ENCODE peak calls at places on chromosomes 1 and 21, in seven cellular contexts. J is mesendoderm, H is H9, Y is neuronal stem cell, C is IMR-90, B is H1, R is trophoblast cell. D is an unnamed sample.

GRCh38 chr1:16173447-16174260 is 17.8 kb upstream of the EPHA2 start:
- DNase-seq in H (peak; percentile 54), R (peak; percentile 55), Y (no peak), C (peak; percentile 50), B (no peak), J (peak; percentile 83), D (peak; percentile 76)

GRCh38 chr1:41330588-41331545 is 30.4 kb upstream of the FOXO6 start:
- DNase-seq in R (no peak), Y (no peak), C (no peak), B (peak; percentile 43), J (peak; percentile 89), H (peak; percentile 89), D (peak; percentile 14)

GRCh38 chr1:42259739-42260064 is 75.3 kb downstream of the FOXJ3 start:
- DNase-seq in H (no peak), B (no peak), R (no peak), J (no peak), Y (no peak), C (peak; percentile 42), D (peak; percentile 56)

GRCh38 chr1:190494451-190494850 is 16.8 kb upstream of the BRINP3 start:
- DNase-seq in C (no peak), Y (no peak), R (peak; percentile 75), J (no peak), B (no peak), H (no peak), D (no peak)

GRCh38 chr1:215076312-215076711 is 6.2 kb upstream of the KCNK2 start:
- DNase-seq in C (peak; percentile 62), J (peak; percentile 84), R (peak; percentile 61), Y (no peak), B (no peak), H (peak; percentile 66), D (peak; percentile 29)

GRCh38 chr21:17854771-17855170 is 35.6 kb upstream of the C21orf91 start:
- DNase-seq in J (no peak), C (no peak), Y (no peak), R (peak; percentile 48), H (no peak), B (no peak), D (peak; percentile 13)

GRCh38 chr1:85144351-85144750 is 56.5 kb downstream of the SYDE2 start:
- DNase-seq in C (no peak), R (peak; percentile 50), B (no peak), Y (no peak), H (no peak), J (no peak), D (no peak)

GRCh38 chr1:26555550-26555981 is 26.0 kb downstream of the RPS6KA1 start:
- DNase-seq in B (no peak), J (no peak), H (no peak), R (no peak), C (no peak), Y (no peak), D (no peak)

GRCh38 chr1:61757945-61758344 is 15.7 kb downstream of the PATJ start:
- DNase-seq in Y (no peak), C (peak; percentile 63), J (peak; percentile 23), B (no peak), R (peak; percentile 93), H (no peak), D (no peak)

GRCh38 chr1:10459185-10459584 is 9.4 kb downstream of the CORT start:
- DNase-seq in B (no peak), Y (no peak), C (peak; percentile 80), J (peak; percentile 73), R (peak; percentile 56), H (no peak), D (peak; percentile 83)

GRCh38 chr1:227556288-227556687 is 7.1 kb upstream of the ZNF678 start:
- DNase-seq in Y (no peak), J (no peak), C (no peak), H (no peak), R (no peak), B (no peak), D (no peak)

GRCh38 chr21:28856588-28857250 is 136.0 kb downstream of the LTN1 start:
- DNase-seq in Y (peak; percentile 1), J (peak; percentile 34), R (no peak), H (peak; percentile 44), B (no peak), C (no peak), D (no peak)

GRCh38 chr1:31510304-31510703 is 66.0 kb upstream of the TINAGL1 start:
- DNase-seq in Y (no peak), R (no peak), J (no peak), B (no peak), C (no peak), H (no peak), D (no peak)

GRCh38 chr1:167599839-167600581 is 30.0 kb upstream of the RCSD1 start:
- DNase-seq in J (peak; percentile 65), H (no peak), B (no peak), Y (no peak), C (peak; percentile 22), R (peak; percentile 38), D (peak; percentile 55)

GRCh38 chr1:64864018-64864945 is 102.1 kb downstream of the JAK1 start:
- DNase-seq in Y (no peak), R (peak; percentile 51), H (no peak), J (peak; percentile 22), C (no peak), B (no peak), D (peak; percentile 16)

GRCh38 chr1:78958711-78959110 is 47.8 kb downstream of the ADGRL4 start:
- DNase-seq in R (no peak), Y (no peak), C (no peak), J (no peak), B (no peak), H (no peak), D (no peak)

GRCh38 chr1:63746129-63746864 is 27.5 kb upstream of the ROR1 start:
- DNase-seq in B (no peak), C (peak; percentile 95), J (peak; percentile 71), H (peak; percentile 46), R (no peak), Y (no peak), D (peak; percentile 45)

GRCh38 chr21:34889537-34890257 is 159.4 kb downstream of the RUNX1 start:
- DNase-seq in C (peak; percentile 77), Y (no peak), H (peak; percentile 51), R (peak; percentile 90), J (peak; percentile 80), B (no peak), D (peak; percentile 80)

GRCh38 chr1:206479164-206480125 is 9.2 kb downstream of the IKBKE start:
- DNase-seq in C (peak; percentile 82), H (peak; percentile 78), Y (peak; percentile 76), J (peak; percentile 86), R (peak; percentile 75), B (peak; percentile 60), D (peak; percentile 76)

GRCh38 chr1:114169509-114169908 is 15.8 kb upstream of the SYT6 start:
- DNase-seq in R (no peak), J (no peak), H (no peak), B (no peak), Y (no peak), C (no peak), D (no peak)
- H3K4ac ChIP-seq in R (no peak overlapping the region), J (no peak overlapping the region), H (no peak overlapping the region), B (no peak overlapping the region), Y (no peak overlapping the region), C (no peak overlapping the region), D (no peak overlapping the region)

GRCh38 chr1:170074250-170075157 is at the start of gene KIFAP3:
- DNase-seq in C (peak; percentile 96), J (peak; percentile 99), H (peak; percentile 99), Y (peak; percentile 96), R (peak; percentile 99), B (peak; percentile 97), D (peak; percentile 98)
- H3K4ac ChIP-seq in C (peak within 1 kb of the TSS; percentile 67), J (no peak within 1 kb of the TSS), H (no peak within 1 kb of the TSS), Y (no peak within 1 kb of the TSS), R (peak within 1 kb of the TSS; percentile 9), B (no peak within 1 kb of the TSS), D (no peak within 1 kb of the TSS)

GRCh38 chr1:201906336-201906735 is 17.6 kb downstream of the SHISA4 start:
- DNase-seq in B (no peak), C (no peak), R (no peak), J (no peak), H (no peak), Y (no peak), D (no peak)

GRCh38 chr1:201904579-201904978 is 15.9 kb downstream of the SHISA4 start:
- DNase-seq in Y (no peak), H (no peak), R (no peak), J (peak; percentile 75), C (peak; percentile 94), B (no peak), D (peak; percentile 86)

GRCh38 chr1:201903135-201903534 is 14.4 kb downstream of the SHISA4 start:
- DNase-seq in H (no peak), J (peak; percentile 63), Y (no peak), B (no peak), C (peak; percentile 64), R (peak; percentile 49), D (peak; percentile 54)

GRCh38 chr1:201907621-201908020 is 18.9 kb downstream of the SHISA4 start:
- DNase-seq in B (no peak), C (no peak), R (no peak), H (no peak), J (no peak), Y (no peak), D (no peak)

GRCh38 chr1:201905234-201905890 is 16.7 kb downstream of the SHISA4 start:
- DNase-seq in Y (no peak), J (no peak), B (no peak), C (no peak), H (no peak), R (no peak), D (no peak)
- H3K4ac ChIP-seq in Y (no peak overlapping the region), J (no peak overlapping the region), B (no peak overlapping the region), C (peak overlapping the region; percentile 100), H (no peak overlapping the region), R (no peak overlapping the region), D (peak overlapping the region; percentile 81)

GRCh38 chr1:240962086-240962485 is 350.1 kb upstream of the GREM2 start:
- DNase-seq in Y (no peak), J (no peak), C (no peak), R (no peak), H (no peak), B (no peak), D (no peak)

GRCh38 chr1:240956020-240956419 is 344.1 kb upstream of the GREM2 start:
- DNase-seq in B (no peak), C (no peak), J (no peak), H (no peak), R (no peak), Y (no peak), D (no peak)

DNA sequence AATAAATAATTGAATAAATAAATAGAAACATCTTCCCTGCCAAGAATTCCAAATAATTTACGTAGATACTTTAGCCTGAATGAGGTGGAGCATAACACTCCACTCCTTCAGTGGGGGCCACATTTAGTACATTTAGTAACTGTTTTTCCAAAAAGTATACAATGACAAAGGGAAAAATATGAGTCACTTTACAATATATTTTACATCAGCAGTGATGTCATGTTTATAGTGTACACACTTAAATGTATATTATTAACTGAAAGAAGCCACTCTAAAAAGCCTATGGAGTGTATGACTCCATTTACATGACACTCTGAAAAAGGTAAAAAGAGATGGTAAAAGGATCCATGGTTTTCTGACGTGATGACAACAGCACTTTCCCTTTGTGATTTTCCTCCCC is 344.5 kb upstream of the GREM2 start:
- DNase-seq in J (no peak), Y (no peak), C (no peak), R (no peak), B (no peak), H (no peak), D (no peak)
- H3K4ac ChIP-seq in J (no peak overlapping the region), Y (no peak overlapping the region), C (no peak overlapping the region), R (no peak overlapping the region), B (no peak overlapping the region), H (no peak overlapping the region), D (no peak overlapping the region)

D was measured in mesenchymal stem cell.